ENCODE peak calls at places on chromosomes 13 and 19, in ten cellular contexts. C is heart right ventricle, I is astrocyte, R is psoas muscle, F is BE2C, P is A673, Z is adrenal gland, U is MM.1S, K is DND-41, Y is transverse colon. L is an unnamed sample. For H3K4me1, the result is how much of the 10 kb centered on the place peaks cover.

GRCh38 chr13:33207616-33207964 is 78.0 kb downstream of the STARD13 start:
- DNase-seq in C (no peak), I (peak), R (no peak), F (peak), P (peak), Z (peak), U (no peak), K (no peak), Y (no peak), L (peak)

GRCh38 chr13:45289936-45290563 is 50.9 kb downstream of the TPT1 start:
- DNase-seq in C (no peak), I (no peak), R (no peak), F (no peak), P (no peak), Z (no peak), U (no peak), K (no peak), Y (no peak), L (no peak)

GRCh38 chr13:28012896-28013295 is 24.4 kb upstream of the URAD start:
- DNase-seq in C (no peak), I (no peak), R (no peak), F (no peak), P (no peak), Z (no peak), U (peak), K (no peak), Y (no peak), L (no peak)

GRCh38 chr13:87122551-87122950 is 548.6 kb upstream of the SLITRK5 start:
- DNase-seq in C (no peak), I (peak), R (no peak), F (no peak), P (no peak), Z (no peak), U (no peak), K (no peak), Y (no peak), L (no peak)

GRCh38 chr13:91398413-91399188 is at the start of gene GPC5:
- DNase-seq in C (peak), I (peak), R (peak), F (peak), P (peak), Z (peak), U (peak), K (no peak), Y (peak), L (peak)

GRCh38 chr19:17424743-17425365 is 5.0 kb downstream of the MVB12A start:
- DNase-seq in C (peak), I (no peak), R (peak), F (peak), P (peak), Z (peak), U (no peak), K (peak), Y (no peak), L (no peak)

GRCh38 chr19:17097593-17098126 is 22.1 kb downstream of the MYO9B start:
- DNase-seq in C (no peak), I (no peak), R (no peak), F (no peak), P (no peak), Z (peak), U (no peak), K (no peak), Y (no peak), L (no peak)

GRCh38 chr13:100039740-100040139 is 49.2 kb upstream of the PCCA start:
- DNase-seq in C (no peak), I (peak), R (no peak), F (no peak), P (no peak), Z (no peak), U (no peak), K (no peak), Y (no peak), L (no peak)

GRCh38 chr19:46089432-46089831 is 35.1 kb downstream of the IGFL3 start:
- DNase-seq in C (no peak), I (no peak), R (no peak), F (no peak), P (no peak), Z (no peak), U (no peak), K (no peak), Y (no peak), L (no peak)

GRCh38 chr13:84658881-84659661 is 776.8 kb upstream of the SLITRK1 start:
- DNase-seq in C (no peak), I (peak), R (no peak), F (no peak), P (no peak), Z (no peak), U (peak), K (no peak), Y (no peak), L (no peak)

GRCh38 chr19:58218899-58219298 is 9.8 kb upstream of the ZNF544 start:
- DNase-seq in C (no peak), I (no peak), R (no peak), F (peak), P (peak), Z (no peak), U (no peak), K (peak), Y (no peak), L (no peak)

GRCh38 chr13:112616586-112617381 is 28.8 kb upstream of the TUBGCP3 start:
- DNase-seq in C (no peak), I (peak), R (no peak), F (peak), P (peak), Z (no peak), U (peak), K (peak), Y (no peak), L (no peak)

GRCh38 chr19:45558399-45558878 is 26.2 kb downstream of the OPA3 start:
- DNase-seq in C (no peak), I (no peak), R (no peak), F (peak), P (peak), Z (peak), U (no peak), K (peak), Y (peak), L (peak)

GRCh38 chr19:52688335-52688734 is 46.5 kb downstream of the ZNF611 start:
- DNase-seq in C (no peak), I (no peak), R (no peak), F (no peak), P (no peak), Z (no peak), U (no peak), K (no peak), Y (no peak), L (no peak)

GRCh38 chr19:8240274-8241229 is 31.4 kb downstream of the CERS4 start:
- DNase-seq in C (peak), I (peak), R (peak), F (peak), P (no peak), Z (peak), U (peak), K (no peak), Y (peak), L (peak)

GRCh38 chr13:57630661-57631606 is 610 bp upstream of the PCDH17 start:
- DNase-seq in C (no peak), I (peak), R (no peak), F (peak), P (peak), Z (peak), U (peak), K (no peak), Y (no peak), L (no peak)
- H3K4me1 ChIP-seq in C (under half), I (under half), R (under half), F (under half), P (under half), Z (under half), U (under half), K (under half), Y (under half), L (under half)

GRCh38 chr19:50368649-50369570 is 3.5 kb upstream of the NAPSA start:
- DNase-seq in C (peak), I (peak), R (peak), F (peak), P (peak), Z (peak), U (peak), K (peak), Y (peak), L (peak)
- TF ChIP-seq CTCF in C (peak), I (peak), R (peak), F (peak), P (peak), Z (peak), U (peak), K (peak), Y (peak), L (peak)

GRCh38 chr19:18730885-18731513 is 47.5 kb downstream of the CRTC1 start:
- DNase-seq in C (no peak), I (no peak), R (no peak), F (no peak), P (no peak), Z (no peak), U (no peak), K (no peak), Y (no peak), L (no peak)

GRCh38 chr19:18735324-18735723 is 51.8 kb downstream of the CRTC1 start:
- DNase-seq in C (no peak), I (no peak), R (no peak), F (peak), P (no peak), Z (no peak), U (no peak), K (no peak), Y (no peak), L (no peak)

GRCh38 chr19:18735752-18736151 is 52.3 kb downstream of the CRTC1 start:
- DNase-seq in C (no peak), I (no peak), R (peak), F (no peak), P (no peak), Z (no peak), U (no peak), K (no peak), Y (no peak), L (no peak)

GRCh38 chr19:18731562-18732008 is 48.1 kb downstream of the CRTC1 start:
- DNase-seq in C (no peak), I (peak), R (no peak), F (no peak), P (peak), Z (no peak), U (no peak), K (no peak), Y (no peak), L (no peak)

GRCh38 chr19:18733196-18733647 is 49.7 kb downstream of the CRTC1 start:
- DNase-seq in C (peak), I (peak), R (peak), F (peak), P (peak), Z (no peak), U (no peak), K (no peak), Y (peak), L (no peak)
- H3K4me1 ChIP-seq in C (under half), I (under half), R (under half), F (half or more), P (half or more), Z (under half), U (under half), K (under half), Y (under half), L (under half)

GRCh38 chr13:104011505-104012270 is 945.5 kb upstream of the SLC10A2 start:
- DNase-seq in C (no peak), I (peak), R (peak), F (peak), P (no peak), Z (no peak), U (no peak), K (no peak), Y (no peak), L (no peak)

GRCh38 chr13:104017317-104017716 is 951.1 kb upstream of the SLC10A2 start:
- DNase-seq in C (no peak), I (no peak), R (no peak), F (no peak), P (no peak), Z (no peak), U (no peak), K (no peak), Y (no peak), L (no peak)

GRCh38 chr13:104015646-104016396 is 949.6 kb upstream of the SLC10A2 start:
- DNase-seq in C (no peak), I (peak), R (no peak), F (no peak), P (no peak), Z (no peak), U (no peak), K (no peak), Y (no peak), L (no peak)

GRCh38 chr13:104014803-104015645 is 948.8 kb upstream of the SLC10A2 start:
- DNase-seq in C (no peak), I (peak), R (no peak), F (no peak), P (no peak), Z (no peak), U (no peak), K (no peak), Y (no peak), L (no peak)
- TF ChIP-seq CTCF in C (no peak), I (no peak), R (no peak), F (no peak), P (no peak), Z (no peak), U (no peak), K (no peak), Y (no peak), L (no peak)

DNA sequence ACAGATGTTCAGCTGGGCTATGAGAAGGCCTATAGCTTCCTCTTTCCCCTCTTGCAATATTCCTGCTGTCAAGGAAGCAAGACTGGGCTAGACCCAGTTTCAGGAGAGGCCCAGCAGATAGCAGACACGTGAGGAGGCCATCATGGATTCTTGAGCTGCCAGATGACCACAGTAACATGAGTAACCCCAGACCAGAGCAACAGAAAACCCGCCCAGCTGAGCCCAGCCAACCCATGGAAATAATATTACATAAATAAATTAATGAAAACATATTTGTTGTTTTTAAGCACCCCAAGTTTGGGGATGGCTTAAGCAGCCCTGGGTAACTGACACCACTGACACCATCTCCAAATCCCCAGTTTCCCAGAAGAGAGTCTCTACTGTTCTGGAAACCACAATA is 50.2 kb upstream of the PDCD5 start:
- DNase-seq in C (no peak), I (no peak), R (no peak), F (no peak), P (no peak), Z (no peak), U (no peak), K (no peak), Y (no peak), L (no peak)
- H3K4me1 ChIP-seq in C (under half), I (under half), R (under half), F (under half), P (under half), Z (under half), U (under half), K (under half), Y (under half), L (under half)

DNA sequence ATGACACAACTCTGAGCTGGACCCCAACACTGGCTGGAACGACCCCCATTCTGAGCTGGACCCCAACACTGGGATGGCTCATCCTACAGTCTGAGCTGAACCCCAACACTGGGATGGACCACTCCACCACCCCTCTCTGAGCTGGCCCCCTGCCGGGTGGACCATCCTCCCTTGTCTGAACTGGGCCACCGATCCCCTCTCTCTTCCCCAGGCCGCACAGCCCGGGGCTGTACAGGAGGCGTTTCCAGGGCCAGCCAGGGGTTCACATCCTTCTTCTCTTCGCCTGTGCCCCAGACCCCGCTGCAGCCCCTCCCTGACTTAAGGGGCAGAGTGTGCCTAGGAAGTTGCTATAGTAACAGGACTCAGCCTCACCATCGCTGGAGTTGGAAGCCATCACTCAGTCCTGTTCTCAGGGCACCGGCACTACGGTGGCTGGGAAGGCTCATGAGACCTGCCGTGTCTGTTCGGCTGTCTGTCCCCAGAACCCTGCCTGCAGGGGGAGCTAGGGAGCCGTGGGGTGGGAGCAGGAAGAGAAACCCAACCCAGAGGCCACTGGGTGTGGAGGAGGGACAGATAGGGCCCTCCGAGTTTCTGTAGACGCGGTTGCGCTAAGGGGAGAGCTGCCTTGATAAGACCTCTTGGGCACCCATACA is 3.7 kb downstream of the PRKACA start:
- DNase-seq in C (peak), I (no peak), R (peak), F (no peak), P (no peak), Z (no peak), U (no peak), K (peak), Y (peak), L (peak)
- TF ChIP-seq CTCF in C (peak), I (peak), R (peak), F (peak), P (peak), Z (peak), U (peak), K (peak), Y (no peak), L (no peak)

DNA sequence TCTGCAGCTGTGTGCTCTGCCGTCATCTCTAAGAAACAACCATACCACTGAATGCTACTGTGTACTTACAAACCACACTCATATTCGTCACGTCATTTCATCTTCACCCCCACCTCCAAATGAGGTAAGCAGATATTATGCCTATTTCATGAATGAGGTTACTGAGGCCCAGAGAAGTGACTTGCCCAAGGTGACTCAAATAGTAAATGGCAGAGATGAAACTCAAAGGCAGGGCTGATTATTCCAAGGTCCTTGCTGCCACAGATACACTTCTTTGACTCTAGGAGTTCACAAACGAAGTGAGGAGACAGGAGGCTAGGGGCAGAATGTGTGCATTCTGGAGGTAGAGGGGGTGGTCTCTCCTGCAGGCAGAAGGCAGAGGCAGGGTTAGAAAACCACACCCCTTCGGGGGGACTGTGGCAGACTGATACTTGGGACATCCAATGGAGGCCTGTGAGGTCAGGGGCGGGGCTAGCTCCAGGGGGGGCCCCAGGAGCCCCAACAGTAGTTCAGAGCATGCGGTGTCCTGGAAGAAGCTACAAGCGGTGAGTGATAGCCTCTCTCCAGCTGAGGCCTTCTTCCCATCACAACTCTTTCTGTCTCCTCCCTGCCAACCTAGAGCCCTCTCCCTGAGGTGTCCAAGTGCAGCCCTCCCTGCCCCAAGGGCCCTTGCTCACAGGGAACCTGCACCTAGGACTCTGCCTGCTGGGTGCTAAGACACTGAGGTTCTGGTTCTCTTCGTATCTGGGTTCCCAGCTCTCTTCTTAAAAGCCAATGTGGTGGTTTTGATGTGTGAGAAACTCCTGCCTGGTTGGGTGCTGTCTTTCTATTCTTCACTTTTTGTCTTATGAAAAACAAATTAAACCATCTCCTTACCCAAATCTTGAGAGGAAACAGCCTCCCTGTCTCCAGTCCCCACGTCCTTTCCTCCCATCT is 4.6 kb upstream of the KMT2B start:
- DNase-seq in C (no peak), I (no peak), R (no peak), F (no peak), P (no peak), Z (no peak), U (no peak), K (no peak), Y (peak), L (no peak)
- H3K4me1 ChIP-seq in C (under half), I (under half), R (under half), F (under half), P (under half), Z (under half), U (under half), K (under half), Y (under half), L (under half)

DNA sequence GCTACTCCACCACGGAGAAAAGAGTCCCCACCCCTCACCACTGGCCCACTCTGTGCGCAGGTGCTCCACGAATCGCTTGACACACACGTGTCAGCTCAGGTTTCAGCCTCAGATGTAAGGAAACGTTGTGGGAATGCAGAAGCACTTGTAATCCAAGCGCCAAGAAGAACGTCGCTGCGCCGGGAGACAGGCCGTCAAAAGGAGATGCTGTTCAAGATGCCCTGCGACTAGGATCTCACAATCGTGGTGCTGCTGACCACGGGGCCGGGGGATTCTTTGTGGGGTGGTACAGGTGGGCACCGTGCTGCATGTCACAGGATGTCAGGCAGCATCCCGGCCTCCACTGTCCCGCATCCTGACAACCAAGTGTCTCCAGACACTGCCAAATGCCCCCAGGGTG is 16.9 kb upstream of the SIGLEC11 start:
- DNase-seq in C (no peak), I (no peak), R (peak), F (no peak), P (no peak), Z (no peak), U (no peak), K (no peak), Y (no peak), L (no peak)
- TF ChIP-seq CTCF in C (no peak), I (no peak), R (no peak), F (no peak), P (no peak), Z (no peak), U (no peak), K (no peak), Y (no peak), L (no peak)

DNA sequence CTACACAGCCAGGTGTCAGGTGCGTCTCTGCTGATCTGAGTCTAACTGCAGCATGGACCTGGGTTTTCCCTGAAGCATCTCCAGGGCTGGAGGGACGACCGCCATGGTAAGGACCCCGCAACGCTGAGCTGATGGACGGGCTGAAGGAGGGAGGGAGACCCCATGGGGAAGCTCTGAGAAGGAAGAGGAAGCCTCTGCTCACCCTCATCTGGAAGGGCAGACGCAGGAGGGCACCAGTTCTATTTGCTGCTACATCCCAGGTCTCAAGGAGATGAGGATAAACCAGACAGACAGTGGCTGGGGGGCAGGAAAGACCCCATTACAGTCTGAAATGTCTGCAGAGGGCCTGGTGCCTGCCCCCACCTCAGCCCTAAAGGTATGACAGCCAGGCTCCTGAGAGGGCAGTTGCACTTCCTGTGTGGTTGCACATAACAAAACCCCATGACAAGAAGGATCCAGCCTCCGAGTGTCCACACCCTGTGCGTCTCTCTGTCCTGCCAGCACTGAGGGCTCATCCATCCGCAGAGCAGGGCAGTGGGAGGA is at the start of gene LILRA2:
- DNase-seq in C (no peak), I (no peak), R (no peak), F (no peak), P (no peak), Z (no peak), U (no peak), K (no peak), Y (no peak), L (no peak)
- H3K4me1 ChIP-seq in C (under half), I (under half), R (under half), F (under half), P (under half), Z (under half), U (under half), K (under half), Y (under half), L (under half)